ENCODE peak calls at places on chromosomes 4 and X, in ten cellular contexts. J is astrocyte of the spinal cord; R is HT1080; P is aorta; G is AG08395; S is sigmoid colon; W is H4; H is NCI-H345; Y is stimulated activated CD8-positive, alpha-beta memory T cell treated with anti-CD3 and anti-CD28 coated beads, Interleukin-4, amount 100 ng/mL, for 1 hour; B is right lobe of liver. K is an unnamed sample.
A peak's percentile ranks its signal among the peaks of the same experiment; 100 is the strongest.

GRCh38 chr4:74123065-74123728 is 24.2 kb upstream of the CXCL2 start:
- DNase-seq in G (peak; percentile 74), S (no peak), Y (no peak), H (peak; percentile 89), J (peak; percentile 58), P (peak; percentile 54), R (no peak), W (peak; percentile 82), B (peak; percentile 35), K (no peak)

GRCh38 chr4:143745874-143746273 is 45.4 kb upstream of the FREM3 start:
- DNase-seq in S (no peak), R (no peak), Y (no peak), W (no peak), G (no peak), H (no peak), P (no peak), B (no peak), J (no peak), K (no peak)

GRCh38 chr4:45350438-45350837 is 624.1 kb upstream of the GNPDA2 start:
- DNase-seq in R (peak; percentile 50), H (no peak), J (peak; percentile 70), B (no peak), S (no peak), Y (no peak), W (peak; percentile 26), G (no peak), P (no peak), K (no peak)

GRCh38 chrX:43655151-43655676 is 885 bp upstream of the MAOA start:
- DNase-seq in S (peak; percentile 76), G (peak; percentile 7), W (no peak), J (peak; percentile 29), H (peak; percentile 22), Y (no peak), R (peak; percentile 13), P (peak; percentile 63), B (no peak), K (no peak)

GRCh38 chr4:177403746-177404145 is 38.5 kb downstream of the AGA start:
- DNase-seq in P (no peak), W (no peak), R (no peak), J (no peak), H (no peak), G (no peak), S (no peak), Y (no peak), B (no peak), K (no peak)

GRCh38 chr4:168028568-168028967 is 63.8 kb upstream of the ANXA10 start:
- DNase-seq in W (peak; percentile 23), R (peak; percentile 40), J (no peak), S (no peak), P (no peak), B (peak; percentile 27), H (no peak), Y (no peak), G (no peak), K (no peak)

GRCh38 chr4:8147231-8147970 is 11.2 kb downstream of the ABLIM2 start:
- DNase-seq in W (no peak), J (no peak), B (no peak), Y (no peak), R (no peak), P (no peak), S (no peak), G (no peak), H (no peak), K (no peak)

GRCh38 chr4:26870576-26871260 is 10.1 kb downstream of the STIM2 start:
- DNase-seq in P (no peak), J (no peak), B (no peak), H (no peak), Y (no peak), R (no peak), G (no peak), W (no peak), S (no peak), K (no peak)

GRCh38 chrX:112839856-112840255 is 775 bp downstream of the AMOT start:
- DNase-seq in G (no peak), H (no peak), Y (no peak), S (no peak), P (no peak), B (no peak), R (no peak), J (peak; percentile 3), W (no peak), K (no peak)